ENCODE peak calls at places on chromosomes 16 and 17, in eight cellular contexts. M is RCC 7860; Z is activated CD8-positive, alpha-beta memory T cell treated with anti-CD3 and anti-CD28 coated beads for 48 hours; G is T-helper 2 cell; K is lung; Y is stimulated activated naive CD8-positive, alpha-beta T cell treated with anti-CD3 and anti-CD28 coated beads, Interleukin-15, Interleukin-2, amounts not matched to agents 100 U/mL and 50 U/mL, for 24 hours; X is GM23338; H is cardiac fibroblast. L is an unnamed sample.

GRCh38 chr16:11550651-11551498 is 35.8 kb downstream of the LITAF start:
- DNase-seq in K (no peak), Y (no peak), G (no peak), Z (no peak), H (no peak), X (no peak), M (no peak), L (no peak)

GRCh38 chr16:22945361-22945760 is 131.4 kb downstream of the HS3ST2 start:
- DNase-seq in Y (no peak), X (no peak), H (no peak), M (no peak), Z (no peak), G (no peak), K (no peak), L (no peak)

GRCh38 chr17:74387365-74388218 is 20.3 kb downstream of the GPR142 start:
- DNase-seq in M (no peak), G (no peak), X (peak), Y (no peak), Z (no peak), K (no peak), H (no peak), L (no peak)

GRCh38 chr17:64420143-64420670 is 28.7 kb upstream of the MILR1 start:
- DNase-seq in X (peak), Y (no peak), Z (no peak), M (peak), G (no peak), K (no peak), H (peak), L (peak)

GRCh38 chr16:71499775-71500364 is 10.7 kb upstream of the ZNF19 start:
- DNase-seq in Y (peak), H (peak), X (peak), Z (no peak), M (peak), K (no peak), G (no peak), L (peak)

GRCh38 chr17:43753488-43754129 is 5.0 kb downstream of the SOST start:
- DNase-seq in Z (no peak), M (peak), Y (no peak), G (no peak), X (no peak), H (no peak), K (no peak), L (no peak)

GRCh38 chr16:67537636-67538591 is 9.3 kb downstream of the RIPOR1 start:
- DNase-seq in Y (peak), K (peak), G (peak), X (peak), H (peak), Z (no peak), M (no peak), L (peak)

GRCh38 chr16:86566601-86566965 is at the start of gene FOXC2:
- DNase-seq in Y (peak), G (no peak), X (peak), Z (no peak), K (peak), M (peak), H (peak), L (peak)

GRCh38 chr16:89736554-89736953 is 15.2 kb downstream of the ZNF276 start:
- DNase-seq in G (no peak), X (no peak), H (no peak), Z (no peak), Y (no peak), K (no peak), M (no peak), L (no peak)

GRCh38 chr17:55089955-55090573 is 121.5 kb downstream of the STXBP4 start:
- DNase-seq in G (no peak), K (no peak), X (peak), Y (peak), M (no peak), H (peak), Z (no peak), L (peak)

GRCh38 chr16:16067127-16067526 is 117.7 kb downstream of the ABCC1 start:
- DNase-seq in Y (no peak), H (no peak), X (no peak), M (no peak), K (no peak), Z (no peak), G (no peak), L (no peak)

GRCh38 chr17:80878876-80879722 is 112.5 kb upstream of the CHMP6 start:
- DNase-seq in G (no peak), Z (no peak), H (no peak), X (no peak), M (no peak), K (no peak), Y (no peak), L (no peak)

GRCh38 chr17:12398636-12399035 is 267.1 kb upstream of the MYOCD start:
- DNase-seq in X (no peak), M (no peak), Z (no peak), H (peak), G (no peak), K (no peak), Y (no peak), L (no peak)

GRCh38 chr17:20611314-20611713 is 31.8 kb downstream of the CDRT15L2 start:
- DNase-seq in K (no peak), G (no peak), H (no peak), Y (no peak), Z (no peak), X (peak), M (no peak), L (no peak)

GRCh38 chr16:3578610-3579551 is 1.7 kb upstream of the NLRC3 start:
- DNase-seq in G (no peak), K (no peak), M (no peak), H (no peak), Z (peak), Y (peak), X (peak), L (peak)

GRCh38 chr17:82859431-82860403 is 19.9 kb upstream of the ZNF750 start:
- DNase-seq in M (peak), G (no peak), Y (peak), X (no peak), K (no peak), H (peak), Z (no peak), L (peak)

GRCh38 chr17:60548990-60549389 is 22.9 kb upstream of the APPBP2 start:
- DNase-seq in K (no peak), X (no peak), H (peak), Z (no peak), Y (no peak), G (no peak), M (no peak), L (no peak)

GRCh38 chr17:71432378-71433315 is 688.2 kb upstream of the SOX9 start:
- DNase-seq in Z (no peak), M (no peak), K (no peak), Y (no peak), H (no peak), G (no peak), X (no peak), L (no peak)

GRCh38 chr16:67516296-67517177 is 12.1 kb upstream of the RIPOR1 start:
- DNase-seq in G (no peak), K (no peak), H (peak), Y (no peak), Z (no peak), X (no peak), M (peak), L (peak)

GRCh38 chr17:2214047-2214717 is 89.4 kb downstream of the SMG6 start:
- DNase-seq in G (no peak), Y (no peak), X (no peak), M (peak), Z (no peak), K (peak), H (peak), L (peak)